ENCODE peak calls at places on chromosomes 4 and X, in nine cellular contexts. One of them, this sample, is unnamed.

GRCh38 chr4:72525938-72526337 is 43.1 kb downstream of the ADAMTS3 start:
- DNase-seq in NCI-H146: no peak
- DNase-seq in M059J: peak
- DNase-seq in germinal center: no peak
- DNase-seq in GM20000: no peak
- DNase-seq in left cardiac atrium: peak
- DNase-seq in hippocampal formation: no peak
- DNase-seq in IMR-90: peak
- DNase-seq in keratinocyte: no peak
- DNase-seq in this sample: no peak

GRCh38 chrX:77174680-77175336 is 272.4 kb upstream of the FGF16 start:
- DNase-seq in NCI-H146: no peak
- DNase-seq in GM20000: no peak
- DNase-seq in keratinocyte: no peak
- DNase-seq in left cardiac atrium: no peak
- DNase-seq in hippocampal formation: no peak
- DNase-seq in IMR-90: no peak
- DNase-seq in germinal center: no peak
- DNase-seq in M059J: no peak
- DNase-seq in this sample: no peak

GRCh38 chrX:13983734-13984133 is 46.0 kb downstream of the GEMIN8 start:
- DNase-seq in keratinocyte: no peak
- DNase-seq in hippocampal formation: no peak
- DNase-seq in GM20000: no peak
- DNase-seq in left cardiac atrium: no peak
- DNase-seq in M059J: no peak
- DNase-seq in IMR-90: no peak
- DNase-seq in NCI-H146: no peak
- DNase-seq in germinal center: no peak
- DNase-seq in this sample: no peak

GRCh38 chrX:75155454-75155829 is 641 bp downstream of the ABCB7 start:
- DNase-seq in hippocampal formation: no peak
- DNase-seq in IMR-90: peak
- DNase-seq in NCI-H146: no peak
- DNase-seq in M059J: peak
- DNase-seq in germinal center: peak
- DNase-seq in keratinocyte: no peak
- DNase-seq in left cardiac atrium: no peak
- DNase-seq in GM20000: peak
- DNase-seq in this sample: no peak

GRCh38 chr4:79049840-79050520 is 110.7 kb upstream of the PAQR3 start:
- DNase-seq in hippocampal formation: no peak
- DNase-seq in germinal center: no peak
- DNase-seq in M059J: peak
- DNase-seq in IMR-90: no peak
- DNase-seq in keratinocyte: no peak
- DNase-seq in left cardiac atrium: no peak
- DNase-seq in NCI-H146: peak
- DNase-seq in GM20000: no peak
- DNase-seq in this sample: no peak

GRCh38 chr4:123672987-123673386 is 276.4 kb downstream of the SPRY1 start:
- DNase-seq in keratinocyte: no peak
- DNase-seq in hippocampal formation: no peak
- DNase-seq in NCI-H146: no peak
- DNase-seq in germinal center: no peak
- DNase-seq in left cardiac atrium: no peak
- DNase-seq in GM20000: no peak
- DNase-seq in IMR-90: peak
- DNase-seq in M059J: peak
- DNase-seq in this sample: no peak

GRCh38 chr4:8269535-8270417 is at the start of gene HTRA3:
- DNase-seq in left cardiac atrium: peak
- DNase-seq in keratinocyte: no peak
- DNase-seq in NCI-H146: peak
- DNase-seq in IMR-90: peak
- DNase-seq in M059J: no peak
- DNase-seq in hippocampal formation: no peak
- DNase-seq in GM20000: peak
- DNase-seq in germinal center: no peak
- DNase-seq in this sample: no peak

GRCh38 chr4:83772680-83773079 is 236.8 kb downstream of the GPAT3 start:
- DNase-seq in GM20000: no peak
- DNase-seq in left cardiac atrium: no peak
- DNase-seq in M059J: no peak
- DNase-seq in IMR-90: peak
- DNase-seq in NCI-H146: no peak
- DNase-seq in germinal center: no peak
- DNase-seq in hippocampal formation: no peak
- DNase-seq in keratinocyte: no peak
- DNase-seq in this sample: no peak

GRCh38 chrX:74232859-74233258 is 71.1 kb upstream of the ZCCHC13 start:
- DNase-seq in NCI-H146: no peak
- DNase-seq in IMR-90: peak
- DNase-seq in hippocampal formation: no peak
- DNase-seq in keratinocyte: no peak
- DNase-seq in GM20000: no peak
- DNase-seq in left cardiac atrium: no peak
- DNase-seq in germinal center: no peak
- DNase-seq in M059J: peak
- DNase-seq in this sample: no peak

GRCh38 chr4:14701896-14702295 is 300.4 kb upstream of the CPEB2 start:
- DNase-seq in NCI-H146: no peak
- DNase-seq in hippocampal formation: no peak
- DNase-seq in left cardiac atrium: peak
- DNase-seq in M059J: no peak
- DNase-seq in germinal center: no peak
- DNase-seq in IMR-90: no peak
- DNase-seq in keratinocyte: no peak
- DNase-seq in GM20000: no peak
- DNase-seq in this sample: no peak